ENCODE peak calls at places on chromosomes 13 and 19, in four cellular contexts. C, X, O and A are unnamed samples.

GRCh38 chr19:40802300-40803169 is 3.5 kb downstream of the EGLN2 start:
- DNase-seq in C (no peak), X (no peak), O (no peak), A (no peak)

GRCh38 chr19:19539738-19540703 is 2.0 kb downstream of the CILP2 start:
- DNase-seq in X (peak), O (no peak), C (peak), A (peak)

GRCh38 chr19:3224346-3225325 is at the start of gene CELF5:
- DNase-seq in C (no peak), X (no peak), O (no peak), A (peak)

GRCh38 chr19:29202281-29202680 is 10.7 kb downstream of the UQCRFS1 start:
- DNase-seq in X (no peak), C (no peak), O (no peak), A (no peak)

GRCh38 chr13:36261976-36262375 is 35.6 kb downstream of the CCDC169 start:
- DNase-seq in O (no peak), X (no peak), C (no peak), A (no peak)

GRCh38 chr13:98173431-98173921 is 3.6 kb downstream of the RNF113B start:
- DNase-seq in X (peak), O (no peak), C (no peak), A (no peak)

GRCh38 chr19:55681131-55682087 is 6.4 kb downstream of the EPN1 start:
- DNase-seq in C (no peak), X (peak), O (no peak), A (no peak)

GRCh38 chr19:2275588-2276428 is 6.2 kb downstream of the PEAK3 start:
- DNase-seq in O (no peak), C (no peak), X (no peak), A (peak)

GRCh38 chr19:13978721-13979191 is 26.4 kb downstream of the DCAF15 start:
- DNase-seq in O (no peak), C (no peak), X (no peak), A (no peak)

GRCh38 chr19:19049406-19049805 is 14.4 kb upstream of the SLC25A42 start:
- DNase-seq in X (no peak), C (no peak), O (no peak), A (no peak)

GRCh38 chr19:49333426-49334288 is 1.5 kb upstream of the CD37 start:
- DNase-seq in X (no peak), C (no peak), O (no peak), A (no peak)

GRCh38 chr13:63299995-63300394 is 1884.3 kb upstream of the PCDH20 start:
- DNase-seq in O (no peak), X (no peak), C (no peak), A (no peak)

GRCh38 chr13:94559201-94559795 is 36.7 kb downstream of the TGDS start:
- DNase-seq in O (no peak), C (no peak), X (no peak), A (no peak)

GRCh38 chr13:26965976-26966375 is 205.4 kb upstream of the GPR12 start:
- DNase-seq in C (no peak), O (no peak), X (peak), A (no peak)

GRCh38 chr13:76677047-76677446 is 209.2 kb downstream of the KCTD12 start:
- DNase-seq in O (no peak), X (peak), C (no peak), A (no peak)

GRCh38 chr13:112159575-112160547 is 92.9 kb downstream of the SOX1 start:
- DNase-seq in C (no peak), X (no peak), O (no peak), A (no peak)

GRCh38 chr19:38683393-38684077 is 36.1 kb downstream of the ACTN4 start:
- DNase-seq in O (peak), X (peak), C (peak), A (peak)

GRCh38 chr19:31105761-31106160 is 243.5 kb downstream of the TSHZ3 start:
- DNase-seq in X (no peak), C (no peak), O (no peak), A (no peak)

GRCh38 chr19:10292206-10292788 is 2.5 kb downstream of the ICAM5 start:
- DNase-seq in O (no peak), C (peak), X (no peak), A (no peak)

GRCh38 chr13:110557082-110557481 is 4.4 kb downstream of the RAB20 start:
- DNase-seq in C (no peak), O (no peak), X (no peak), A (no peak)

GRCh38 chr13:24203726-24204295 is 43.3 kb downstream of the SPATA13 start:
- DNase-seq in C (no peak), X (no peak), O (no peak), A (no peak)

GRCh38 chr19:3983936-3984583 is 1.2 kb downstream of the EEF2 start:
- DNase-seq in X (peak), C (no peak), O (no peak), A (no peak)

GRCh38 chr19:34960940-34961679 is 2.9 kb downstream of the ZNF792 start:
- DNase-seq in C (no peak), X (no peak), O (no peak), A (no peak)

GRCh38 chr13:79225487-79226232 is 180.4 kb downstream of the RBM26 start:
- DNase-seq in C (no peak), X (no peak), O (no peak), A (no peak)

GRCh38 chr19:3608079-3608641 is 1.5 kb upstream of the TBXA2R start:
- DNase-seq in X (no peak), O (no peak), C (no peak), A (no peak)